ENCODE peak calls at places on chromosomes 3 and 15, in seven cellular contexts. P is tibial artery, U is epithelial cell of esophagus, C is neuronal stem cell, X is caudate nucleus, Q is HT1080, A is memory B cell. E is an unnamed sample.

GRCh38 chr3:18185624-18186023 is 239.5 kb downstream of the SATB1 start:
- DNase-seq in U (no peak), C (no peak), X (no peak), A (no peak), Q (no peak), P (no peak), E (peak; percentile 47)

GRCh38 chr3:71050521-71051258 is 532.8 kb downstream of the FOXP1 start:
- DNase-seq in C (no peak), P (no peak), Q (peak; percentile 54), X (no peak), U (peak; percentile 51), A (no peak), E (no peak)

GRCh38 chr3:184368804-184369183 is 7.3 kb downstream of the POLR2H start:
- DNase-seq in Q (peak; percentile 54), X (no peak), A (no peak), U (no peak), P (no peak), C (no peak), E (no peak)

GRCh38 chr3:109440353-109440752 is 103.0 kb upstream of the DPPA4 start:
- DNase-seq in C (no peak), A (no peak), P (no peak), X (no peak), Q (no peak), U (no peak), E (no peak)

GRCh38 chr3:143208976-143209714 is 89.6 kb downstream of the CHST2 start:
- DNase-seq in U (no peak), P (no peak), C (no peak), X (no peak), Q (no peak), A (no peak), E (no peak)

GRCh38 chr15:94080416-94080815 is 150.9 kb upstream of the MCTP2 start:
- DNase-seq in P (peak; percentile 53), C (no peak), Q (peak; percentile 74), X (no peak), U (peak; percentile 94), A (no peak), E (peak; percentile 89)

GRCh38 chr15:66221126-66221525 is 32.4 kb downstream of the MEGF11 start:
- DNase-seq in Q (no peak), U (no peak), X (no peak), C (no peak), P (no peak), A (no peak), E (no peak)

GRCh38 chr3:100004931-100005330 is 109.4 kb downstream of the FILIP1L start:
- DNase-seq in A (no peak), U (no peak), P (no peak), X (no peak), Q (no peak), C (no peak), E (no peak)

GRCh38 chr3:184977796-184978195 is 165.8 kb downstream of the VPS8 start:
- DNase-seq in U (no peak), Q (no peak), C (no peak), X (no peak), A (no peak), P (no peak), E (no peak)

GRCh38 chr3:167901087-167901486 is 165.6 kb downstream of the SERPINI1 start:
- DNase-seq in U (no peak), A (no peak), C (no peak), X (no peak), Q (no peak), P (no peak), E (no peak)

GRCh38 chr3:8301977-8302589 is 199.5 kb upstream of the LMCD1 start:
- DNase-seq in Q (peak; percentile 60), X (no peak), U (peak; percentile 67), A (no peak), P (no peak), C (peak; percentile 32), E (peak; percentile 46)

GRCh38 chr3:187621881-187622280 is 48.3 kb downstream of the SST start:
- DNase-seq in A (no peak), C (no peak), Q (no peak), X (no peak), P (no peak), U (no peak), E (no peak)

GRCh38 chr3:102233881-102234280 is 200.9 kb upstream of the ZPLD1 start:
- DNase-seq in P (no peak), Q (no peak), C (no peak), X (no peak), U (no peak), A (peak; percentile 16), E (no peak)

GRCh38 chr3:178140491-178140890 is 395.7 kb upstream of the KCNMB2 start:
- DNase-seq in X (no peak), C (no peak), P (no peak), Q (no peak), U (no peak), A (no peak), E (no peak)

GRCh38 chr3:117586161-117586560 is 876.6 kb downstream of the TUSC7 start:
- DNase-seq in C (no peak), A (no peak), Q (no peak), U (no peak), P (no peak), X (no peak), E (no peak)

GRCh38 chr15:25545889-25546288 is 107.1 kb upstream of the UBE3A start:
- DNase-seq in U (no peak), X (no peak), C (no peak), A (no peak), Q (no peak), P (no peak), E (no peak)

GRCh38 chr3:20039765-20040475 is at the start of gene KAT2B:
- DNase-seq in C (peak; percentile 79), P (peak; percentile 76), U (peak; percentile 63), X (peak; percentile 21), Q (peak; percentile 68), A (peak; percentile 87), E (peak; percentile 59)

GRCh38 chr3:57079221-57079831 is 18.9 kb downstream of the SPATA12 start:
- DNase-seq in A (peak; percentile 33), P (peak; percentile 33), X (no peak), C (peak; percentile 56), Q (no peak), U (peak; percentile 47), E (no peak)